ENCODE peak calls at places on chromosomes 2 and 18, in four cellular contexts. One of them, this sample, is unnamed.

GRCh38 chr2:128799284-128799552 is 480.6 kb upstream of the HS6ST1 start:
- ATAC-seq in aorta: no peak
- ATAC-seq in IMR-90: no peak
- ATAC-seq in CD4-positive, alpha-beta T cell: no peak
- ATAC-seq in this sample: no peak

GRCh38 chr2:108906403-108907077 is 82.5 kb downstream of the EDAR start:
- ATAC-seq in aorta: no peak
- ATAC-seq in IMR-90: no peak
- ATAC-seq in CD4-positive, alpha-beta T cell: no peak
- ATAC-seq in this sample: no peak

GRCh38 chr2:199459286-199460100 is 1.8 kb upstream of the SATB2 start:
- ATAC-seq in CD4-positive, alpha-beta T cell: peak
- ATAC-seq in IMR-90: peak
- ATAC-seq in aorta: peak
- ATAC-seq in this sample: peak

GRCh38 chr2:230913406-230913805 is 11.6 kb downstream of the GPR55 start:
- ATAC-seq in aorta: no peak
- ATAC-seq in IMR-90: no peak
- ATAC-seq in CD4-positive, alpha-beta T cell: peak
- ATAC-seq in this sample: no peak

GRCh38 chr18:61772293-61772848 is 120.4 kb downstream of the RNF152 start:
- ATAC-seq in CD4-positive, alpha-beta T cell: no peak
- ATAC-seq in IMR-90: no peak
- ATAC-seq in aorta: no peak
- ATAC-seq in this sample: no peak

GRCh38 chr18:13455470-13455869 is 236.9 kb downstream of the LDLRAD4 start:
- ATAC-seq in IMR-90: no peak
- ATAC-seq in aorta: no peak
- ATAC-seq in CD4-positive, alpha-beta T cell: peak
- ATAC-seq in this sample: no peak

GRCh38 chr2:80086831-80087230 is 217.7 kb downstream of the LRRTM1 start:
- ATAC-seq in CD4-positive, alpha-beta T cell: no peak
- ATAC-seq in aorta: no peak
- ATAC-seq in IMR-90: peak
- ATAC-seq in this sample: no peak

GRCh38 chr2:223283329-223283728 is 231.3 kb downstream of the KCNE4 start:
- ATAC-seq in aorta: no peak
- ATAC-seq in CD4-positive, alpha-beta T cell: no peak
- ATAC-seq in IMR-90: no peak
- ATAC-seq in this sample: no peak

GRCh38 chr2:232043966-232044365 is 82.5 kb downstream of the DIS3L2 start:
- ATAC-seq in aorta: no peak
- ATAC-seq in CD4-positive, alpha-beta T cell: no peak
- ATAC-seq in IMR-90: no peak
- ATAC-seq in this sample: no peak

GRCh38 chr2:24339856-24340262 is 20.5 kb downstream of the ITSN2 start:
- ATAC-seq in CD4-positive, alpha-beta T cell: no peak
- ATAC-seq in IMR-90: no peak
- ATAC-seq in aorta: peak
- ATAC-seq in this sample: no peak

GRCh38 chr2:187549951-187550555 is 4.2 kb downstream of the TFPI start:
- ATAC-seq in aorta: no peak
- ATAC-seq in IMR-90: no peak
- ATAC-seq in CD4-positive, alpha-beta T cell: no peak
- ATAC-seq in this sample: no peak

GRCh38 chr2:215969131-215969841 is 44.1 kb downstream of the MREG start:
- ATAC-seq in aorta: no peak
- ATAC-seq in CD4-positive, alpha-beta T cell: no peak
- ATAC-seq in IMR-90: no peak
- ATAC-seq in this sample: no peak

GRCh38 chr2:158099716-158100115 is 2.0 kb upstream of the UPP2 start:
- ATAC-seq in CD4-positive, alpha-beta T cell: no peak
- ATAC-seq in aorta: no peak
- ATAC-seq in IMR-90: no peak
- ATAC-seq in this sample: peak

GRCh38 chr18:79631761-79632446 is 47.7 kb upstream of the CTDP1 start:
- ATAC-seq in IMR-90: no peak
- ATAC-seq in CD4-positive, alpha-beta T cell: no peak
- ATAC-seq in aorta: no peak
- ATAC-seq in this sample: no peak

GRCh38 chr2:23595601-23596251 is 210.7 kb downstream of the KLHL29 start:
- ATAC-seq in IMR-90: peak
- ATAC-seq in aorta: peak
- ATAC-seq in CD4-positive, alpha-beta T cell: no peak
- ATAC-seq in this sample: peak

GRCh38 chr2:158556124-158556523 is 99.4 kb downstream of the PKP4 start:
- ATAC-seq in CD4-positive, alpha-beta T cell: no peak
- ATAC-seq in IMR-90: no peak
- ATAC-seq in aorta: no peak
- ATAC-seq in this sample: no peak

GRCh38 chr2:69524799-69525198 is 87.6 kb upstream of the NFU1 start:
- ATAC-seq in IMR-90: no peak
- ATAC-seq in CD4-positive, alpha-beta T cell: no peak
- ATAC-seq in aorta: no peak
- ATAC-seq in this sample: peak

GRCh38 chr18:4987452-4988405 is 209.3 kb downstream of the AKAIN1 start:
- ATAC-seq in IMR-90: no peak
- ATAC-seq in aorta: peak
- ATAC-seq in CD4-positive, alpha-beta T cell: no peak
- ATAC-seq in this sample: no peak

GRCh38 chr2:68877079-68877772 is 6.0 kb upstream of the BMP10 start:
- ATAC-seq in CD4-positive, alpha-beta T cell: no peak
- ATAC-seq in IMR-90: no peak
- ATAC-seq in aorta: no peak
- ATAC-seq in this sample: no peak

GRCh38 chr2:202642567-202642966 is 7.8 kb downstream of the FAM117B start:
- ATAC-seq in CD4-positive, alpha-beta T cell: peak
- ATAC-seq in IMR-90: no peak
- ATAC-seq in aorta: no peak
- ATAC-seq in this sample: no peak

GRCh38 chr2:182717451-182718215 is 1.6 kb downstream of the DNAJC10 start:
- ATAC-seq in IMR-90: no peak
- ATAC-seq in aorta: no peak
- ATAC-seq in CD4-positive, alpha-beta T cell: no peak
- ATAC-seq in this sample: no peak

GRCh38 chr2:197059498-197059897 is 133.0 kb upstream of the PGAP1 start:
- ATAC-seq in aorta: no peak
- ATAC-seq in CD4-positive, alpha-beta T cell: no peak
- ATAC-seq in IMR-90: no peak
- ATAC-seq in this sample: no peak

GRCh38 chr2:123953848-123954247 is 71.2 kb upstream of the CNTNAP5 start:
- ATAC-seq in CD4-positive, alpha-beta T cell: no peak
- ATAC-seq in aorta: no peak
- ATAC-seq in IMR-90: no peak
- ATAC-seq in this sample: no peak

GRCh38 chr2:203451686-203452085 is 83.4 kb downstream of the RAPH1 start:
- ATAC-seq in aorta: no peak
- ATAC-seq in IMR-90: peak
- ATAC-seq in CD4-positive, alpha-beta T cell: no peak
- ATAC-seq in this sample: peak

GRCh38 chr2:31674446-31674845 is 93.7 kb upstream of the SRD5A2 start:
- ATAC-seq in CD4-positive, alpha-beta T cell: no peak
- ATAC-seq in IMR-90: no peak
- ATAC-seq in aorta: no peak
- ATAC-seq in this sample: no peak

GRCh38 chr2:119760876-119761275 is 1.2 kb downstream of the PTPN4 start:
- ATAC-seq in CD4-positive, alpha-beta T cell: no peak
- ATAC-seq in IMR-90: no peak
- ATAC-seq in aorta: no peak
- ATAC-seq in this sample: no peak

GRCh38 chr18:35998967-35999366 is 26.5 kb downstream of the RMP24 start:
- ATAC-seq in aorta: no peak
- ATAC-seq in IMR-90: peak
- ATAC-seq in CD4-positive, alpha-beta T cell: no peak
- ATAC-seq in this sample: no peak

GRCh38 chr2:240319855-240320560 is 115.5 kb upstream of the GPC1 start:
- ATAC-seq in CD4-positive, alpha-beta T cell: no peak
- ATAC-seq in aorta: no peak
- ATAC-seq in IMR-90: peak
- ATAC-seq in this sample: peak

GRCh38 chr2:236762628-236763027 is 193.0 kb downstream of the ACKR3 start:
- ATAC-seq in IMR-90: no peak
- ATAC-seq in CD4-positive, alpha-beta T cell: no peak
- ATAC-seq in aorta: no peak
- ATAC-seq in this sample: no peak

GRCh38 chr18:80191264-80191663 is 56.0 kb downstream of the PARD6G start:
- ATAC-seq in aorta: no peak
- ATAC-seq in CD4-positive, alpha-beta T cell: no peak
- ATAC-seq in IMR-90: no peak
- ATAC-seq in this sample: no peak